ENCODE peak calls at places on chromosome 1, in nine cellular contexts. C is COR-L47, Z is M059J, Q is HEK293T, T is AG08395, V is fibroblast of lung, O is lung microvascular endothelial cell, F is aorta, I is GM23248. B is an unnamed sample.

GRCh38 chr1:21337010-21337437 is 46.8 kb upstream of the ECE1 start:
- DNase-seq in C (no peak), Z (no peak), Q (no peak), T (no peak), V (no peak), O (no peak), F (no peak), I (no peak), B (no peak)

GRCh38 chr1:115082949-115083348 is 6.4 kb downstream of the TSPAN2 start:
- DNase-seq in C (no peak), Z (no peak), Q (no peak), T (no peak), V (no peak), O (no peak), F (no peak), I (no peak), B (no peak)

GRCh38 chr1:36482724-36483388 is at the start of gene CSF3R:
- DNase-seq in C (no peak), Z (no peak), Q (no peak), T (no peak), V (no peak), O (no peak), F (no peak), I (no peak), B (no peak)

GRCh38 chr1:159211331-159212136 is 6.9 kb downstream of the ACKR1 start:
- DNase-seq in C (no peak), Z (peak; percentile 32), Q (peak; percentile 56), T (no peak), V (peak; percentile 18), O (peak; percentile 41), F (no peak), I (peak; percentile 34), B (no peak)

GRCh38 chr1:233543338-233544255 is 70.3 kb upstream of the KCNK1 start:
- DNase-seq in C (no peak), Z (peak; percentile 97), Q (peak; percentile 33), T (peak; percentile 88), V (peak; percentile 39), O (no peak), F (no peak), I (peak; percentile 99), B (peak; percentile 58)

GRCh38 chr1:56468472-56468871 is 110.9 kb downstream of the PLPP3 start:
- DNase-seq in C (no peak), Z (no peak), Q (no peak), T (no peak), V (peak; percentile 47), O (no peak), F (no peak), I (no peak), B (no peak)

GRCh38 chr1:82485591-82486369 is 685.0 kb downstream of the ADGRL2 start:
- DNase-seq in C (peak; percentile 46), Z (peak; percentile 46), Q (no peak), T (peak; percentile 6), V (peak; percentile 71), O (no peak), F (peak; percentile 68), I (peak; percentile 12), B (peak; percentile 67)

GRCh38 chr1:213264534-213264933 is 213.5 kb downstream of the RPS6KC1 start:
- DNase-seq in C (no peak), Z (no peak), Q (no peak), T (no peak), V (no peak), O (peak; percentile 93), F (no peak), I (no peak), B (no peak)

GRCh38 chr1:86345053-86345452 is 51.1 kb downstream of the ODF2L start:
- DNase-seq in C (no peak), Z (no peak), Q (no peak), T (no peak), V (no peak), O (no peak), F (no peak), I (no peak), B (no peak)

GRCh38 chr1:197775282-197776262 is at the start of gene DENND1B:
- DNase-seq in C (peak; percentile 71), Z (peak; percentile 71), Q (peak; percentile 65), T (peak; percentile 21), V (peak; percentile 52), O (peak; percentile 15), F (peak; percentile 87), I (peak; percentile 59), B (peak; percentile 45)

GRCh38 chr1:10196991-10197390 is 13.4 kb upstream of the KIF1B start:
- DNase-seq in C (no peak), Z (peak; percentile 76), Q (no peak), T (no peak), V (no peak), O (no peak), F (no peak), I (peak; percentile 76), B (no peak)

GRCh38 chr1:16014509-16015482 is 3.0 kb downstream of the HSPB7 start:
- DNase-seq in C (no peak), Z (peak; percentile 42), Q (no peak), T (no peak), V (no peak), O (no peak), F (peak; percentile 87), I (peak; percentile 50), B (no peak)

GRCh38 chr1:210332719-210333398 is 4.2 kb downstream of the HHAT start:
- DNase-seq in C (no peak), Z (peak; percentile 82), Q (no peak), T (no peak), V (no peak), O (no peak), F (no peak), I (no peak), B (no peak)

GRCh38 chr1:22484741-22485140 is 33.1 kb downstream of the ZBTB40 start:
- DNase-seq in C (no peak), Z (no peak), Q (no peak), T (no peak), V (no peak), O (no peak), F (no peak), I (no peak), B (no peak)

B was measured in fibroblast of gingiva.